ENCODE peak calls at places on chromosomes 5 and 9, in four cellular contexts. Y is K562, G is A549, V is HepG2. L is an unnamed sample.

GRCh38 chr9:85524531-85524930 is 217.2 kb downstream of the AGTPBP1 start:
- DNase-seq in G (no peak), Y (no peak), V (no peak), L (no peak)

GRCh38 chr5:143226872-143227271 is 176.6 kb downstream of the NR3C1 start:
- DNase-seq in G (no peak), Y (no peak), V (no peak), L (no peak)

GRCh38 chr9:90854637-90855036 is 53.0 kb downstream of the SYK start:
- DNase-seq in V (no peak), G (no peak), Y (no peak), L (no peak)

GRCh38 chr9:36191696-36192095 is 975 bp downstream of the CLTA start:
- DNase-seq in Y (no peak), G (no peak), V (no peak), L (no peak)

GRCh38 chr5:72951850-72952468 is 3.9 kb upstream of the FCHO2 start:
- DNase-seq in Y (no peak), G (peak; percentile 47), V (no peak), L (no peak)

GRCh38 chr5:141908796-141909195 is 14.9 kb upstream of the DELE1 start:
- DNase-seq in Y (no peak), G (no peak), V (no peak), L (no peak)

GRCh38 chr9:13295556-13295955 is 16.1 kb upstream of the MPDZ start:
- DNase-seq in Y (no peak), V (no peak), G (no peak), L (no peak)

GRCh38 chr5:17448877-17449276 is 49.2 kb upstream of the TAF11L2 start:
- DNase-seq in Y (no peak), V (no peak), G (no peak), L (no peak)

GRCh38 chr5:14806452-14806851 is 65.1 kb downstream of the ANKH start:
- DNase-seq in Y (peak; percentile 3), G (no peak), V (no peak), L (no peak)

GRCh38 chr5:157907479-157907878 is 48.5 kb upstream of the CLINT1 start:
- DNase-seq in G (no peak), V (no peak), Y (no peak), L (no peak)
- TF ChIP-seq CTCF in G (no peak), V (no peak), Y (no peak), L (no peak)

DNA sequence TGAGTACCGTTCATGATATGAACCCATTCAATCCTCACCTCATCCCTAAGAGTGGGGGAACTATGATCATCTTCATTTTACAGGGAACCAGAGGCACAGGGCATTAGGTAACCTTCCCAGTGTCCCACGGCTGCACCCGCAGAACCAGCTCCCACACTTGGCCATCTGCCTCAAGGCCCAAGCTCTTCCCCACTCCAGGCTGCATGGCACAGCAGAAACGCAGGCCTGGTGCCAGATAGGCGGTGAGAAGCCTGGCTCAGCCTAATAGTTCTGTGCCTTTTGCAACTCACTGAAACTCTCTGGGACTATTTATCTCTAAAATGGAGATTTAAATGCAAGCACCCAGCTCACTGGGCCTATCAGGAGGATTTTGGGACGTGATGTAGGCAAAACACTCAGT is 90.8 kb upstream of the ZNF618 start:
- DNase-seq in V (no peak), G (no peak), Y (no peak), L (no peak)
- TF ChIP-seq CHD4 in V (no peak), G (no peak), Y (no peak), L (no peak)

GRCh38 chr5:21810737-21811316 is 1042.3 kb downstream of the CDH12 start:
- DNase-seq in Y (peak; percentile 4), V (peak; percentile 8), G (peak; percentile 21), L (no peak)
- TF ChIP-seq CTCF in Y (no peak), V (peak; percentile 31), G (peak; percentile 58), L (peak; percentile 48)

GRCh38 chr5:88268414-88269184 is at the start of gene TMEM161B:
- DNase-seq in Y (peak; percentile 97), V (peak; percentile 94), G (peak; percentile 92), L (peak; percentile 89)

GRCh38 chr5:88263349-88263748 is 5.3 kb downstream of the TMEM161B start:
- DNase-seq in V (no peak), G (no peak), Y (no peak), L (no peak)

GRCh38 chr5:88269222-88269771 is 652 bp upstream of the TMEM161B start:
- DNase-seq in Y (peak; percentile 25), V (peak; percentile 6), G (no peak), L (peak; percentile 12)
- TF ChIP-seq CHD4 in Y (no peak), V (no peak), G (no peak), L (no peak)

L was measured in GM12878.